ENCODE peak calls at places on chromosomes 6 and 20, in four cellular contexts. X is HCT116, D is SK-N-SH, Y is H1. F is an unnamed sample.

GRCh38 chr6:11331136-11331535 is 98.7 kb upstream of the NEDD9 start:
- DNase-seq in X (no peak), D (no peak), Y (no peak), F (no peak)

GRCh38 chr6:144585217-144585814 is 300.2 kb downstream of the UTRN start:
- DNase-seq in X (peak), D (peak), Y (no peak), F (no peak)

GRCh38 chr6:125310994-125311649 is 9.4 kb upstream of the HDDC2 start:
- DNase-seq in X (peak), D (peak), Y (no peak), F (peak)

GRCh38 chr20:12414446-12415274 is 497.0 kb downstream of the BTBD3 start:
- DNase-seq in X (no peak), D (peak), Y (no peak), F (no peak)

GRCh38 chr6:125986956-125987617 is 747 bp downstream of the TRMT11 start:
- DNase-seq in X (peak), D (peak), Y (no peak), F (no peak)

GRCh38 chr20:32985596-32985995 is 18.6 kb downstream of the SUN5 start:
- DNase-seq in X (no peak), D (no peak), Y (no peak), F (no peak)

GRCh38 chr6:83463886-83464285 is 33.0 kb upstream of the ME1 start:
- DNase-seq in X (no peak), D (no peak), Y (no peak), F (no peak)

GRCh38 chr6:20708367-20709124 is 174.3 kb downstream of the CDKAL1 start:
- DNase-seq in X (no peak), D (no peak), Y (no peak), F (no peak)

GRCh38 chr20:3037654-3038053 is 5.8 kb upstream of the GNRH2 start:
- DNase-seq in X (no peak), D (no peak), Y (no peak), F (no peak)

GRCh38 chr20:14672066-14672465 is 334.7 kb upstream of the FLRT3 start:
- DNase-seq in X (no peak), D (no peak), Y (no peak), F (no peak)

GRCh38 chr6:142326539-142326938 is 24.7 kb downstream of the ADGRG6 start:
- DNase-seq in X (no peak), D (no peak), Y (no peak), F (no peak)

GRCh38 chr6:166954118-166954713 is 2.1 kb downstream of the RNASET2 start:
- DNase-seq in X (no peak), D (no peak), Y (no peak), F (no peak)

GRCh38 chr6:108497883-108498282 is 62.8 kb upstream of the FOXO3 start:
- DNase-seq in X (peak), D (peak), Y (peak), F (peak)

GRCh38 chr6:90103056-90103793 is 193.4 kb downstream of the BACH2 start:
- DNase-seq in X (no peak), D (no peak), Y (no peak), F (no peak)

GRCh38 chr20:55159230-55159629 is 683.8 kb downstream of the DOK5 start:
- DNase-seq in X (no peak), D (no peak), Y (no peak), F (no peak)

GRCh38 chr20:64055893-64056638 is 6.6 kb upstream of the SOX18 start:
- DNase-seq in X (no peak), D (peak), Y (no peak), F (no peak)

GRCh38 chr20:34299925-34300806 is 3.0 kb downstream of the AHCY start:
- DNase-seq in X (no peak), D (no peak), Y (no peak), F (peak)

GRCh38 chr6:84738996-84739865 is 25.2 kb downstream of the TBX18 start:
- DNase-seq in X (no peak), D (no peak), Y (no peak), F (no peak)

GRCh38 chr6:34386316-34387137 is 5.9 kb downstream of the NUDT3 start:
- DNase-seq in X (no peak), D (no peak), Y (no peak), F (peak)

GRCh38 chr6:10248378-10248843 is 166.5 kb downstream of the TFAP2A start:
- DNase-seq in X (no peak), D (no peak), Y (no peak), F (no peak)

GRCh38 chr20:59629141-59630045 is 25.1 kb downstream of the PHACTR3 start:
- DNase-seq in X (no peak), D (no peak), Y (no peak), F (no peak)

GRCh38 chr6:129321303-129321702 is 388.7 kb downstream of the ARHGAP18 start:
- DNase-seq in X (no peak), D (no peak), Y (no peak), F (no peak)

GRCh38 chr6:129638055-129639019 is 71.6 kb downstream of the ARHGAP18 start:
- DNase-seq in X (no peak), D (no peak), Y (no peak), F (no peak)

GRCh38 chr6:12170351-12171079 is 119.6 kb upstream of the EDN1 start:
- DNase-seq in X (no peak), D (no peak), Y (no peak), F (no peak)

GRCh38 chr6:139569561-139569960 is 195.1 kb upstream of the CITED2 start:
- DNase-seq in X (no peak), D (no peak), Y (no peak), F (no peak)

GRCh38 chr6:44243345-44243744 is 3.6 kb upstream of the HSP90AB1 start:
- DNase-seq in X (no peak), D (no peak), Y (no peak), F (no peak)

GRCh38 chr6:41162687-41163418 is at the start of gene TREM2:
- DNase-seq in X (no peak), D (no peak), Y (peak), F (no peak)

GRCh38 chr6:33384581-33385020 is 7.0 kb upstream of the KIFC1 start:
- DNase-seq in X (peak), D (no peak), Y (no peak), F (no peak)

GRCh38 chr6:69164564-69165252 is 529.6 kb downstream of the ADGRB3 start:
- DNase-seq in X (no peak), D (peak), Y (no peak), F (peak)

GRCh38 chr6:139161169-139161568 is 26.3 kb downstream of the HECA start:
- DNase-seq in X (peak), D (no peak), Y (no peak), F (no peak)

GRCh38 chr6:87237804-87238203 is 82.4 kb downstream of the ZNF292 start:
- DNase-seq in X (peak), D (peak), Y (no peak), F (peak)

GRCh38 chr6:99026135-99026534 is 78.4 kb upstream of the FBXL4 start:
- DNase-seq in X (no peak), D (no peak), Y (no peak), F (peak)

GRCh38 chr6:32868257-32868788 is 14.3 kb downstream of the PSMB9 start:
- DNase-seq in X (peak), D (peak), Y (peak), F (no peak)

GRCh38 chr6:21500894-21501293 is 92.7 kb upstream of the SOX4 start:
- DNase-seq in X (no peak), D (no peak), Y (no peak), F (no peak)

GRCh38 chr20:32465092-32465900 is 107.2 kb downstream of the ASXL1 start:
- DNase-seq in X (no peak), D (no peak), Y (no peak), F (no peak)

GRCh38 chr6:106154326-106154725 is 68.2 kb downstream of the PRDM1 start:
- DNase-seq in X (no peak), D (no peak), Y (no peak), F (no peak)

GRCh38 chr6:116011520-116011919 is 49.2 kb downstream of the FRK start:
- DNase-seq in X (peak), D (no peak), Y (no peak), F (no peak)

GRCh38 chr6:130849501-130850039 is 22.4 kb downstream of the SMLR1 start:
- DNase-seq in X (no peak), D (no peak), Y (no peak), F (no peak)

GRCh38 chr6:130853555-130854183 is 26.5 kb downstream of the SMLR1 start:
- DNase-seq in X (no peak), D (no peak), Y (no peak), F (no peak)

GRCh38 chr6:130851026-130851425 is 23.8 kb downstream of the SMLR1 start:
- DNase-seq in X (no peak), D (no peak), Y (no peak), F (no peak)

GRCh38 chr6:130848945-130849344 is 21.7 kb downstream of the SMLR1 start:
- DNase-seq in X (no peak), D (no peak), Y (no peak), F (peak)

GRCh38 chr6:130852844-130853554 is 25.8 kb downstream of the SMLR1 start:
- DNase-seq in X (no peak), D (no peak), Y (no peak), F (no peak)
- TF ChIP-seq JUND in X (no peak), D (no peak), Y (no peak), F (no peak)

GRCh38 chr6:137094411-137095008 is 49.7 kb upstream of the IL20RA start:
- DNase-seq in X (peak), D (peak), Y (peak), F (peak)
- TF ChIP-seq JUND in X (peak), D (no peak), Y (no peak), F (no peak)

GRCh38 chr6:52538921-52539354 is 37.9 kb downstream of the TRAM2 start:
- DNase-seq in X (no peak), D (no peak), Y (no peak), F (no peak)

GRCh38 chr6:52536424-52536916 is 40.4 kb downstream of the TRAM2 start:
- DNase-seq in X (no peak), D (no peak), Y (no peak), F (no peak)

GRCh38 chr6:52538252-52538905 is 38.5 kb downstream of the TRAM2 start:
- DNase-seq in X (no peak), D (no peak), Y (no peak), F (peak)

GRCh38 chr6:52535711-52536423 is 41.0 kb downstream of the TRAM2 start:
- DNase-seq in X (no peak), D (no peak), Y (no peak), F (no peak)

DNA sequence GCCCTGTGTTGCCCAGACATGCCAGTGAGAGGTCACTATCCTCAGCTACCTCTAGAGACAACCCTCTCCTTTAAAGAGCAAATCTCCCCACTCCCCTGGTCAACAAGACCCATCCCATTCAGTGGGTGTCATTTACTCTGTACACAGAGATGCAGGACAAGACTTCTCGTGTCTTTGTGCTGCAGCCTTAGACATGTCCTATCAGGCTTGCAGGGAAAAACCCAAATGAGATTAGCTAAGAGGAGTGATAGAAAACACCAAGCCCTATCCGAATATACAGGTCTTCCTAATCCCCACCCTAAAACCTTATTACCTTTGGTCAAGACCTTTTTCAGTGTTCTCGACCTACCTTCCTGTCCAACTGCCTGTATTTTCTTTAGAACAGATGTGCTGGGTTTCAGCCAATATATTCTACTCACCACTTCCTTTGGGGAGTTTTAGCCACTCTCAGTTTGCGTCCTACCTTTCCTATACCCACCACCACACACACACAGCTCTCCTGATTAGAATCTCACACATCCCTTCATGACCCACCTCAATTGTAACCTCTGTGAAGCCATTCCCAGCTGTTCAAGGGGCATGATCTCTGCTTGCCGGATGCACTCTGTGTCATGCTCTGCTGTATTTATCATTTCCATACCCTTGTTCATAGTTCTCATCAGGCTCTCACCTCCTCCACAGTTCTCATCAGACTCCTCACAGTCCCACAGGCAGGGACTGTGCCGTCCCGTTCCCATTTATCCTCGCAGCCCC is 39.7 kb downstream of the TRAM2 start:
- DNase-seq in X (no peak), D (no peak), Y (no peak), F (no peak)
- TF ChIP-seq JUND in X (no peak), D (no peak), Y (no peak), F (no peak)

GRCh38 chr6:42407379-42407778 is 44.3 kb downstream of the TRERF1 start:
- DNase-seq in X (no peak), D (no peak), Y (no peak), F (no peak)
- TF ChIP-seq JUND in X (no peak), D (no peak), Y (no peak), F (no peak)

GRCh38 chr6:4057036-4057435 is 21.9 kb downstream of the FAM217A start:
- DNase-seq in X (no peak), D (no peak), Y (no peak), F (no peak)

GRCh38 chr6:4055420-4056041 is 23.4 kb downstream of the FAM217A start:
- DNase-seq in X (peak), D (peak), Y (no peak), F (peak)

GRCh38 chr6:4059115-4059777 is 19.7 kb downstream of the FAM217A start:
- DNase-seq in X (no peak), D (no peak), Y (no peak), F (no peak)
- TF ChIP-seq JUND in X (no peak), D (peak), Y (no peak), F (no peak)

GRCh38 chr6:5305968-5306626 is 44.8 kb downstream of the FARS2 start:
- DNase-seq in X (no peak), D (no peak), Y (no peak), F (no peak)
- TF ChIP-seq JUND in X (no peak), D (no peak), Y (no peak), F (no peak)

GRCh38 chr6:26159417-26160273 is 72.4 kb downstream of the HFE start:
- DNase-seq in X (no peak), D (no peak), Y (no peak), F (no peak)
- TF ChIP-seq JUND in X (no peak), D (no peak), Y (no peak), F (no peak)

DNA sequence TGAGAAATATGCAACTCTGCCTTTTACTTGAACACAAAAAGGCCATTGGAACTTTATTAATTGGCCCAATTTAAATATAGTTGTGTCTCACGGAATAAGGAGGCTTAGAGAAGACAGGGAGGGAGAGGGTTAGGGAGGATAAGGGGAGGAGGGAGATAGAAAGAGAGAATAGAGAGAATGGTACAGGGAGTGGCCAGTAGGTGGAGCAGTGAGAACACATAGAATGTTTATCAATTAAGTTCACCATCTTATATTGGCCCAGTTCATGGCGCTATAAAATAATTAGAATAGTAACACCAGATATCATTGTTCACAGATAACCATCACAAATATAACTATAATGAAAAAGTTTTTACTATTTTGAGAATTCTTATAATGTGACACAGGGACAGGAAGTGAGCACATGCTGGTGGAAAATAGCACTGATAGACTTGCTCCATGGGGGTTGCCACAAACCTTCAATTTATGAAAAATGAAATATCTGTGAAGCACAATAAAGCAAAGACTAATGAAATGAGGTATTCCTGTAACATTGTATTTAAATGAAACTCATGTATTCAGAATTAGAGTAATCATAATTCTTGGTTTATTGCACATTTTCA is 374.1 kb upstream of the MANEA start:
- DNase-seq in X (peak), D (peak), Y (no peak), F (peak)
- TF ChIP-seq JUND in X (no peak), D (no peak), Y (no peak), F (no peak)

F was measured in T47D.